ENCODE peak calls at places on chromosomes 16 and 17, in five cellular contexts. K, V, M, C and Q are unnamed samples.

GRCh38 chr16:24646646-24646995 is 82.8 kb upstream of the TNRC6A start:
- DNase-seq in K (no peak), V (no peak), M (no peak), C (no peak), Q (no peak)

GRCh38 chr17:16936536-16937310 is 35.2 kb downstream of the TNFRSF13B start:
- DNase-seq in K (no peak), V (no peak), M (no peak), C (no peak), Q (no peak)

GRCh38 chr17:59561042-59561441 is 4.4 kb upstream of the DHX40 start:
- DNase-seq in K (no peak), V (no peak), M (peak; percentile 3), C (peak; percentile 65), Q (peak; percentile 16)

GRCh38 chr17:65742433-65743312 is 181.2 kb upstream of the AXIN2 start:
- DNase-seq in K (peak; percentile 1), V (no peak), M (peak; percentile 87), C (peak; percentile 70), Q (peak; percentile 56)

GRCh38 chr16:29975811-29976511 is 2.3 kb downstream of the TAOK2 start:
- DNase-seq in K (no peak), V (no peak), M (no peak), C (no peak), Q (peak; percentile 70)

GRCh38 chr16:80938035-80938927 is 68.4 kb downstream of the CMC2 start:
- DNase-seq in K (no peak), V (no peak), M (peak; percentile 94), C (peak; percentile 51), Q (peak; percentile 98)

GRCh38 chr17:76578376-76578775 is 7.3 kb downstream of the ST6GALNAC2 start:
- DNase-seq in K (no peak), V (no peak), M (peak; percentile 44), C (no peak), Q (no peak)

GRCh38 chr16:88691924-88692560 is 5.7 kb upstream of the SNAI3 start:
- DNase-seq in K (no peak), V (no peak), M (no peak), C (no peak), Q (no peak)

GRCh38 chr16:89422905-89423630 is 67.3 kb downstream of the ANKRD11 start:
- DNase-seq in K (no peak), V (peak; percentile 72), M (peak; percentile 79), C (no peak), Q (no peak)

GRCh38 chr17:28875856-28876564 is 21.2 kb downstream of the ERAL1 start:
- DNase-seq in K (no peak), V (no peak), M (no peak), C (no peak), Q (no peak)

GRCh38 chr16:4768549-4769305 is 1.8 kb upstream of the ZNF500 start:
- DNase-seq in K (peak; percentile 82), V (peak; percentile 76), M (peak; percentile 92), C (peak; percentile 90), Q (peak; percentile 95)

GRCh38 chr17:65537343-65537844 is 24.1 kb downstream of the AXIN2 start:
- DNase-seq in K (no peak), V (no peak), M (no peak), C (no peak), Q (no peak)

GRCh38 chr16:70634861-70635260 is 11.5 kb upstream of the IL34 start:
- DNase-seq in K (no peak), V (no peak), M (peak; percentile 63), C (no peak), Q (no peak)

GRCh38 chr16:6558661-6559060 is 774.0 kb upstream of the RBFOX1 start:
- DNase-seq in K (no peak), V (no peak), M (no peak), C (no peak), Q (no peak)

GRCh38 chr17:50631908-50632571 is 2.6 kb upstream of the ABCC3 start:
- DNase-seq in K (no peak), V (no peak), M (no peak), C (no peak), Q (no peak)

GRCh38 chr16:73012341-73012740 is 35.6 kb downstream of the ZFHX3 start:
- DNase-seq in K (no peak), V (no peak), M (no peak), C (no peak), Q (no peak)

GRCh38 chr16:50721549-50722409 is 20.1 kb upstream of the CYLD start:
- DNase-seq in K (no peak), V (no peak), M (no peak), C (no peak), Q (no peak)

DNA sequence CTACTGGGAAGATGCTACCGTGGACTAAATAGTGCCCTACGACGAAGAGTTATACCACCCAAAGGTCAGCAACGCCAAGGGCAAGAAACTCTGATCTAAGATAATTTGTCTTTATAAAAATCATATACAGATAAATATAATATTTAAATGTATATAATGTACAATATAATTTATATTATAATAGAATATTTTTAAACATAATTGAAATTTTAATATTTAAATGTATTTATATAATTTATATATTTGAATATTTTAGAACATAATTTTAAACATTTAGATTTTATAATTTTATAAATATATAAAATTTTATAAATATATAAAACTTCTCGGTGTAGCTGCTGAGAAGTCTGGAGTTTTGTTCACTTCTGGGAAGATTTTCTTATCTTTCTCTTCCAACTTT is 209.2 kb downstream of the FOXL1 start:
- DNase-seq in K (no peak), V (no peak), M (no peak), C (no peak), Q (no peak)
- TF ChIP-seq POLR2A in K (no peak), V (no peak), M (no peak), C (no peak), Q (no peak)

GRCh38 chr16:57184113-57184512 is 1.7 kb downstream of the PSME3IP1 start:
- DNase-seq in K (no peak), V (no peak), M (no peak), C (no peak), Q (no peak)
- H3K4me2 ChIP-seq in K (peak overlapping the region; percentile 76), V (peak overlapping the region; percentile 85), M (no peak overlapping the region), C (peak overlapping the region; percentile 82), Q (peak overlapping the region; percentile 85)

GRCh38 chr17:83051423-83052240 is 27.8 kb upstream of the METRNL start:
- DNase-seq in K (peak; percentile 93), V (peak; percentile 87), M (peak; percentile 95), C (peak; percentile 97), Q (peak; percentile 98)
- TF ChIP-seq POLR2A in K (no peak), V (peak; percentile 96), M (peak; percentile 51), C (peak; percentile 65), Q (peak; percentile 86)

GRCh38 chr16:11341371-11341770 is 3.9 kb upstream of the RMI2 start:
- DNase-seq in K (no peak), V (no peak), M (no peak), C (no peak), Q (no peak)

GRCh38 chr16:11346700-11347319 is 1.6 kb downstream of the RMI2 start:
- DNase-seq in K (no peak), V (no peak), M (no peak), C (no peak), Q (no peak)

GRCh38 chr16:11345040-11345862 is at the start of gene RMI2:
- DNase-seq in K (peak; percentile 84), V (peak; percentile 77), M (peak; percentile 93), C (peak; percentile 89), Q (peak; percentile 95)

GRCh38 chr16:11340710-11341109 is 4.5 kb upstream of the RMI2 start:
- DNase-seq in K (no peak), V (no peak), M (no peak), C (no peak), Q (no peak)

GRCh38 chr16:11342021-11342855 is 3.0 kb upstream of the RMI2 start:
- DNase-seq in K (no peak), V (no peak), M (no peak), C (no peak), Q (no peak)
- H3K4me2 ChIP-seq in K (no peak overlapping the region), V (no peak overlapping the region), M (no peak overlapping the region), C (peak overlapping the region; percentile 18), Q (no peak overlapping the region)